ENCODE peak calls at places on chromosomes 1 and 21, in ten cellular contexts. A is pancreas, P is IMR-90, S is stomach, R is AG09319, V is WTC11, E is kidney epithelial cell, J is K562, W is fibroblast of the aortic adventitia, M is left ventricle myocardium inferior. Y is an unnamed sample.

GRCh38 chr1:156889802-156890585 is 3.5 kb upstream of the PEAR1 start:
- DNase-seq in A (peak; percentile 84), P (peak; percentile 75), S (peak; percentile 85), R (peak; percentile 38), V (peak; percentile 88), E (peak; percentile 44), J (peak; percentile 79), W (peak; percentile 88), M (peak; percentile 81), Y (peak; percentile 89)

GRCh38 chr1:231153726-231154125 is 8.1 kb upstream of the TRIM67 start:
- DNase-seq in A (no peak), P (no peak), S (no peak), R (no peak), V (no peak), E (no peak), J (no peak), W (no peak), M (no peak), Y (no peak)

GRCh38 chr21:45306832-45307571 is 19.3 kb upstream of the POFUT2 start:
- DNase-seq in A (peak; percentile 88), P (peak; percentile 93), S (peak; percentile 51), R (no peak), V (peak; percentile 9), E (no peak), J (peak; percentile 52), W (peak; percentile 71), M (peak; percentile 86), Y (no peak)

GRCh38 chr1:159429074-159429861 is 2.7 kb upstream of the OR10J4 start:
- DNase-seq in A (no peak), P (peak; percentile 24), S (no peak), R (no peak), V (no peak), E (peak; percentile 19), J (no peak), W (no peak), M (no peak), Y (no peak)

GRCh38 chr1:26538480-26539412 is 9.2 kb downstream of the RPS6KA1 start:
- DNase-seq in A (no peak), P (peak; percentile 26), S (peak; percentile 58), R (no peak), V (peak; percentile 65), E (no peak), J (peak; percentile 77), W (peak; percentile 38), M (no peak), Y (peak; percentile 41)

GRCh38 chr1:47555841-47556616 is 118.2 kb downstream of the FOXD2 start:
- DNase-seq in A (no peak), P (no peak), S (no peak), R (no peak), V (no peak), E (no peak), J (no peak), W (no peak), M (no peak), Y (no peak)

GRCh38 chr1:203996126-203996525 is 76.8 kb upstream of the SOX13 start:
- DNase-seq in A (no peak), P (no peak), S (no peak), R (no peak), V (peak; percentile 73), E (no peak), J (no peak), W (peak; percentile 13), M (no peak), Y (no peak)

GRCh38 chr21:34989337-34990151 is 59.6 kb downstream of the RUNX1 start:
- DNase-seq in A (no peak), P (no peak), S (no peak), R (no peak), V (no peak), E (no peak), J (no peak), W (peak; percentile 56), M (no peak), Y (no peak)

DNA sequence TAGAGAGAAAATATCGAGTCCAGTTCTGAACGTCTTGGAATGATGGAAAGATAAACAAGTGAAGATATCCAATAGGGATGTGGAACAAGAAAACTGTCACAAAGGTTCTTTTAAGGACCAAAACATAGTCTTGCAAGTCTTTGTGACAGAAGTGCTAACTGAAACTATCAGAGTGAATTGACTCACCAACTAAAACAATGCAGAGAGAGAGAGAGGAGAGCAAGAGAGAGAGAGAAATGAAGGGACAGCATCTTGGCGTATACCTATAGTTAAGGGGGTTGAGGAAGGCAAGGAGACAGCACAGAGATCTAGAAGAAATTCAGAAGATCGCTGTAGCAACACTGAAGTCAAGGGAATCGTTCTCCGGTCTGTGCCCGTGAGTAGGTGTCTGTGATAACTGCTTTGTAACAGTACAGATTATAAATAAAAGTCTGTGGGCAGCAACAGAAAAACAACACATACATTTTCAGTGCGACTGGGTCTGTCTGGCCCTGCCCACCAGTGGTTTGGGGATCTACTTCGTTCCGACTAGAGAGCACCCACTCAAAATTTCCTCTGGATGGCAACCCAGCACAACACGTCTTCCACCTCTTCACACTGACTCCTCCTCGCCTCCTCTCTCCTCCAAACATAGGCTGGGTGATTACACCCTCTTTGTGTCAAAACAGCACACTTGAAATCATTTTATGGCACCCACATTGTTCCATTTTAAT is 4.8 kb upstream of the COA6 start:
- DNase-seq in A (no peak), P (no peak), S (no peak), R (no peak), V (no peak), E (no peak), J (peak; percentile 32), W (no peak), M (no peak), Y (no peak)
- TF ChIP-seq CTCF in A (no peak), P (no peak), S (no peak), R (no peak), V (no peak), E (no peak), J (peak; percentile 22), W (no peak), M (no peak), Y (no peak)

GRCh38 chr1:182303778-182304177 is 87.8 kb downstream of the GLUL start:
- DNase-seq in A (no peak), P (no peak), S (no peak), R (no peak), V (no peak), E (no peak), J (no peak), W (no peak), M (no peak), Y (no peak)

GRCh38 chr1:182301026-182301436 is 90.6 kb downstream of the GLUL start:
- DNase-seq in A (no peak), P (no peak), S (no peak), R (no peak), V (no peak), E (no peak), J (no peak), W (no peak), M (no peak), Y (no peak)

GRCh38 chr1:182304218-182305016 is 87.2 kb downstream of the GLUL start:
- DNase-seq in A (no peak), P (no peak), S (no peak), R (no peak), V (no peak), E (no peak), J (no peak), W (no peak), M (no peak), Y (no peak)

GRCh38 chr1:182299728-182300581 is 91.6 kb downstream of the GLUL start:
- DNase-seq in A (no peak), P (no peak), S (peak; percentile 55), R (no peak), V (no peak), E (no peak), J (peak; percentile 98), W (peak; percentile 36), M (peak; percentile 67), Y (no peak)

DNA sequence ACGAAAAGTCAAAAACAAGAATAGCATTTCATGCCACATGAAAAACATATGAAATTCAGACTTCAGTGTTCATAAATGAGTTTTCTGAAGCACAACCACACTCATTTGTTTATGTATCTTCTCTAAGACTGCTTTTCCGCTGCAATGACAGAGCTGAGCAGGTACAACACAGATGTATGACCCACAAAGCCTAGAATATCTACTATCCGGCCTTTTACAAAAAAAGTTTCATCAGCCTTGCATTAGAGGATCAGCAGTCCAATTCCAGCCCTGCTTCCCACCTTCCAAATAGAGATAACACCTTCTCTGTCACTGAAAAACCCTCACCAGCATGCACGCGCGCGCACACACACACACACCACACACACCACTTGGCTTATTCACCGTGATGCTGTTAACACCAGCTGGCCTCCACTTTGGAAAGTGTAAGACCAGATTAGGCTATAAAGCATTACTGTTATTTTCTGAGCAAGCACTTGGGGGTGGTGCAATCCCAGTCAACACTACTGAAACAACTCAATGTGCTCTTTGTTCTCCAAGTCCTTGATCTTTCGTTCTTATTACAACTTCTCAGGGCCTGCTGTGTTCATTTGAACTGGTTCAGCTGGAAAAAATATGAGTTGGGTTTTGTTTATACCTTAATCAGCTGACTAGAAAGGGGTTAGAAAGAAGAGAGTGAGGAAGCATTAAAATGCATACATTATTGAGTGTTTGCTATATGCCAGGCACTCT is 90.0 kb downstream of the GLUL start:
- DNase-seq in A (no peak), P (peak; percentile 1), S (peak; percentile 40), R (no peak), V (no peak), E (no peak), J (peak; percentile 69), W (peak; percentile 51), M (peak; percentile 55), Y (no peak)
- TF ChIP-seq CTCF in A (no peak), P (no peak), S (no peak), R (no peak), V (no peak), E (no peak), J (peak; percentile 65), W (no peak), M (no peak), Y (no peak)

DNA sequence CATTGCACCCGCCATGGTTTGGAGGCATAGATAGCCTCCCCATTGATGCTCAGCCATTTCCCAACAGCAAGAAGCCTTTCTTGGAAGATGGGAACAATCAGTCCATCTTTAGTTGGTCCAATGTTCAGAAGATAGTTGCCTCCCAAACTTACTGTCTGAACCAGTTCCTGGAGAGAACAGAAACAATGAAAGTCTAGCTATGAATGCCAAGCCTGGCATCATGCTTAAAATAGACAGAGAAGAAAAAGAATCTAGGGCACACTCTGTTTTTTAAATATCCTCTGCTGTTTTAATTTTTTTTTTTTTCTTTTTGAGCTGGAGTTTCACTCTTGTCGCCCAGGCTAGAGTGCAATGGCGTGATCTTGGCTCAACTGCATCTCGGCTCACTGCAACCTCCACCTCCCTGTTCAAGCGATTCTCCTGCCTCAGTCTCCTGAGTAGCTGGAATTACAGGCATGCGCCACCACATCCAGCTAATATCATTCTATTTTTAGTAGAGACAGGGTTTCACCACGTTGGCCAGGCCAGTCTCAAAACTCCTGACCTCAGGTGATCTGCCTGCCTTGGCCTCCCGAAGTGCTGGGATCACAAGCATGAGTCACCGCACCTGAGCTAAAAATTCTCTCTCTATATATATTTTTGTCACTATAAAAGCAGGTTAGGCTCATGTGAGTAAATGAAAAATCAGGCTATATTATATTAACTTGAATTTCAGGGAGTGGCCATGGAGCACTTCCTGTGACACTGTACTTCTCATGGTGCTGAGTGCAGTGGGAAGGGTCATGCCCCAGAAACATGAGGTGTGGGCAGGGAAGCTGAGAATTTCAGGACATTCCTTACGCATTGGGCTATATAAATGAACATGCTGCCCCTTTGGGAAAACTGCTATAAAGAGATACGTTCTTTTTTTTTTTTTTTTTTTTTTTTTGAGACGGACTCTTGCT is 19.1 kb downstream of the FUCA1 start:
- DNase-seq in A (no peak), P (no peak), S (no peak), R (no peak), V (no peak), E (no peak), J (no peak), W (no peak), M (no peak), Y (no peak)
- TF ChIP-seq CTCF in A (no peak), P (no peak), S (no peak), R (no peak), V (no peak), E (no peak), J (no peak), W (no peak), M (no peak), Y (no peak)

DNA sequence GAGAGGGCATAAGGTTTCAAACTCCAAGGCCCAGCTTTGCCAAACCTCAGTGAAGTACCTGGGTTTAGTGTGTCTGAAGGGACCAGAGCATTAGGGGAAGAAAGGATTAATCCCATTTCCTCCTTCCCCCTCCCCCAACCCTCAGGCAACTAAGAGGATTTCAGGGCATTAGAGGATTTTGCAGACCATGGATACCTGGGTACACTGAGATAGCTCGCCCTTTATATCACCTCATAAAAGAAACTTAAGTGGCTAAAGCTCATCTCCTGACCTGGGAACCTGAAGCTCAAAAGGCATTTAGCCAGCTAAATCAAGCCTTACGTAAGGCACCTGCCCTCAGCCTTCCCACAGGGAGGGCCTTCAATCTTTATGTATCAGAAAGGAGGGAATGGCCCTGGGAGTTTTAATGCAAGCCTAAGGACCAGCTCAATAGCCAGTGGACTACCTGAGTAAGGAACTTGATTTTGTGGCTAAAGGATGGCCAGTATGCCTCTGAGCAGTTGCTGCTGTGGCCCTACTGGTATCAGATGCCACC is 26.4 kb upstream of the SMYD3 start:
- DNase-seq in A (no peak), P (no peak), S (no peak), R (no peak), V (no peak), E (no peak), J (no peak), W (no peak), M (no peak), Y (no peak)
- TF ChIP-seq CTCF in A (no peak), P (no peak), S (no peak), R (no peak), V (no peak), E (no peak), J (no peak), W (no peak), M (no peak), Y (no peak)

Y was measured in glutamatergic neuron.